ENCODE peak calls at places on chromosomes 2 and 18, in seven cellular contexts. One of them, this sample, is unnamed.
A peak's percentile ranks its signal among the peaks of the same experiment; 100 is the strongest.

GRCh38 chr2:222774941-222775340 is 85.9 kb upstream of the ACSL3 start:
- DNase-seq in stimulated activated CD4-positive, alpha-beta T cell treated with anti-CD3 and anti-CD28 coated beads, Interleukin-2, amount 100 ng/mL, for 48 hours: no peak
- DNase-seq in EL: peak; percentile 71
- DNase-seq in GM23338: peak; percentile 21
- DNase-seq in activated effector memory CD4-positive, alpha-beta T cell treated with anti-CD3 and anti-CD28 coated beads, Interleukin-2, amount 50 U/mL, for 16 hours: no peak
- DNase-seq in astrocyte of the spinal cord: no peak
- DNase-seq in naive thymus-derived CD4-positive, alpha-beta T cell: no peak
- DNase-seq in this sample: no peak

GRCh38 chr18:39205565-39205964 is 1640.0 kb upstream of the CELF4 start:
- DNase-seq in stimulated activated CD4-positive, alpha-beta T cell treated with anti-CD3 and anti-CD28 coated beads, Interleukin-2, amount 100 ng/mL, for 48 hours: no peak
- DNase-seq in EL: no peak
- DNase-seq in GM23338: no peak
- DNase-seq in activated effector memory CD4-positive, alpha-beta T cell treated with anti-CD3 and anti-CD28 coated beads, Interleukin-2, amount 50 U/mL, for 16 hours: no peak
- DNase-seq in astrocyte of the spinal cord: no peak
- DNase-seq in naive thymus-derived CD4-positive, alpha-beta T cell: no peak
- DNase-seq in this sample: no peak

GRCh38 chr2:150485114-150485870 is 2.2 kb downstream of the RND3 start:
- DNase-seq in stimulated activated CD4-positive, alpha-beta T cell treated with anti-CD3 and anti-CD28 coated beads, Interleukin-2, amount 100 ng/mL, for 48 hours: no peak
- DNase-seq in EL: peak; percentile 65
- DNase-seq in GM23338: peak; percentile 72
- DNase-seq in activated effector memory CD4-positive, alpha-beta T cell treated with anti-CD3 and anti-CD28 coated beads, Interleukin-2, amount 50 U/mL, for 16 hours: no peak
- DNase-seq in astrocyte of the spinal cord: peak; percentile 79
- DNase-seq in naive thymus-derived CD4-positive, alpha-beta T cell: no peak
- DNase-seq in this sample: peak; percentile 85

GRCh38 chr18:1751249-1751648 is 820.1 kb downstream of the METTL4 start:
- DNase-seq in stimulated activated CD4-positive, alpha-beta T cell treated with anti-CD3 and anti-CD28 coated beads, Interleukin-2, amount 100 ng/mL, for 48 hours: no peak
- DNase-seq in EL: no peak
- DNase-seq in GM23338: no peak
- DNase-seq in activated effector memory CD4-positive, alpha-beta T cell treated with anti-CD3 and anti-CD28 coated beads, Interleukin-2, amount 50 U/mL, for 16 hours: no peak
- DNase-seq in astrocyte of the spinal cord: no peak
- DNase-seq in naive thymus-derived CD4-positive, alpha-beta T cell: no peak
- DNase-seq in this sample: no peak

GRCh38 chr2:159711562-159712193 is 628 bp upstream of the MARCHF7 start:
- DNase-seq in stimulated activated CD4-positive, alpha-beta T cell treated with anti-CD3 and anti-CD28 coated beads, Interleukin-2, amount 100 ng/mL, for 48 hours: no peak
- DNase-seq in EL: no peak
- DNase-seq in GM23338: no peak
- DNase-seq in activated effector memory CD4-positive, alpha-beta T cell treated with anti-CD3 and anti-CD28 coated beads, Interleukin-2, amount 50 U/mL, for 16 hours: no peak
- DNase-seq in astrocyte of the spinal cord: no peak
- DNase-seq in naive thymus-derived CD4-positive, alpha-beta T cell: no peak
- DNase-seq in this sample: no peak

GRCh38 chr18:4639628-4640310 is 184.7 kb upstream of the DLGAP1 start:
- DNase-seq in stimulated activated CD4-positive, alpha-beta T cell treated with anti-CD3 and anti-CD28 coated beads, Interleukin-2, amount 100 ng/mL, for 48 hours: no peak
- DNase-seq in EL: no peak
- DNase-seq in GM23338: no peak
- DNase-seq in activated effector memory CD4-positive, alpha-beta T cell treated with anti-CD3 and anti-CD28 coated beads, Interleukin-2, amount 50 U/mL, for 16 hours: no peak
- DNase-seq in astrocyte of the spinal cord: no peak
- DNase-seq in naive thymus-derived CD4-positive, alpha-beta T cell: no peak
- DNase-seq in this sample: peak; percentile 7

GRCh38 chr2:15808221-15808574 is 132.2 kb upstream of the MYCN start:
- DNase-seq in stimulated activated CD4-positive, alpha-beta T cell treated with anti-CD3 and anti-CD28 coated beads, Interleukin-2, amount 100 ng/mL, for 48 hours: no peak
- DNase-seq in EL: no peak
- DNase-seq in GM23338: peak; percentile 74
- DNase-seq in activated effector memory CD4-positive, alpha-beta T cell treated with anti-CD3 and anti-CD28 coated beads, Interleukin-2, amount 50 U/mL, for 16 hours: no peak
- DNase-seq in astrocyte of the spinal cord: peak; percentile 33
- DNase-seq in naive thymus-derived CD4-positive, alpha-beta T cell: no peak
- DNase-seq in this sample: peak; percentile 10

GRCh38 chr2:149365826-149366583 is 35.6 kb downstream of the LYPD6 start:
- DNase-seq in stimulated activated CD4-positive, alpha-beta T cell treated with anti-CD3 and anti-CD28 coated beads, Interleukin-2, amount 100 ng/mL, for 48 hours: no peak
- DNase-seq in EL: peak; percentile 71
- DNase-seq in GM23338: no peak
- DNase-seq in activated effector memory CD4-positive, alpha-beta T cell treated with anti-CD3 and anti-CD28 coated beads, Interleukin-2, amount 50 U/mL, for 16 hours: no peak
- DNase-seq in astrocyte of the spinal cord: peak; percentile 5
- DNase-seq in naive thymus-derived CD4-positive, alpha-beta T cell: no peak
- DNase-seq in this sample: no peak

GRCh38 chr2:231246171-231246842 is 47.9 kb downstream of the ARMC9 start:
- DNase-seq in stimulated activated CD4-positive, alpha-beta T cell treated with anti-CD3 and anti-CD28 coated beads, Interleukin-2, amount 100 ng/mL, for 48 hours: no peak
- DNase-seq in EL: no peak
- DNase-seq in GM23338: no peak
- DNase-seq in activated effector memory CD4-positive, alpha-beta T cell treated with anti-CD3 and anti-CD28 coated beads, Interleukin-2, amount 50 U/mL, for 16 hours: no peak
- DNase-seq in astrocyte of the spinal cord: no peak
- DNase-seq in naive thymus-derived CD4-positive, alpha-beta T cell: no peak
- DNase-seq in this sample: no peak

GRCh38 chr2:85605406-85606115 is 3.1 kb upstream of the TMEM150A start:
- DNase-seq in stimulated activated CD4-positive, alpha-beta T cell treated with anti-CD3 and anti-CD28 coated beads, Interleukin-2, amount 100 ng/mL, for 48 hours: no peak
- DNase-seq in EL: peak; percentile 84
- DNase-seq in GM23338: no peak
- DNase-seq in activated effector memory CD4-positive, alpha-beta T cell treated with anti-CD3 and anti-CD28 coated beads, Interleukin-2, amount 50 U/mL, for 16 hours: no peak
- DNase-seq in astrocyte of the spinal cord: peak; percentile 94
- DNase-seq in naive thymus-derived CD4-positive, alpha-beta T cell: no peak
- DNase-seq in this sample: peak; percentile 15

GRCh38 chr2:181607629-181608627 is 49.0 kb downstream of the CERKL start:
- DNase-seq in stimulated activated CD4-positive, alpha-beta T cell treated with anti-CD3 and anti-CD28 coated beads, Interleukin-2, amount 100 ng/mL, for 48 hours: no peak
- DNase-seq in EL: no peak
- DNase-seq in GM23338: no peak
- DNase-seq in activated effector memory CD4-positive, alpha-beta T cell treated with anti-CD3 and anti-CD28 coated beads, Interleukin-2, amount 50 U/mL, for 16 hours: no peak
- DNase-seq in astrocyte of the spinal cord: no peak
- DNase-seq in naive thymus-derived CD4-positive, alpha-beta T cell: no peak
- DNase-seq in this sample: no peak

GRCh38 chr18:23918395-23919032 is 96.0 kb upstream of the TTC39C start:
- DNase-seq in stimulated activated CD4-positive, alpha-beta T cell treated with anti-CD3 and anti-CD28 coated beads, Interleukin-2, amount 100 ng/mL, for 48 hours: peak; percentile 83
- DNase-seq in EL: peak; percentile 70
- DNase-seq in GM23338: peak; percentile 95
- DNase-seq in activated effector memory CD4-positive, alpha-beta T cell treated with anti-CD3 and anti-CD28 coated beads, Interleukin-2, amount 50 U/mL, for 16 hours: peak; percentile 91
- DNase-seq in astrocyte of the spinal cord: peak; percentile 57
- DNase-seq in naive thymus-derived CD4-positive, alpha-beta T cell: peak; percentile 58
- DNase-seq in this sample: peak; percentile 34

GRCh38 chr2:10245661-10246060 is 57.0 kb upstream of the HPCAL1 start:
- DNase-seq in stimulated activated CD4-positive, alpha-beta T cell treated with anti-CD3 and anti-CD28 coated beads, Interleukin-2, amount 100 ng/mL, for 48 hours: no peak
- DNase-seq in EL: no peak
- DNase-seq in GM23338: no peak
- DNase-seq in activated effector memory CD4-positive, alpha-beta T cell treated with anti-CD3 and anti-CD28 coated beads, Interleukin-2, amount 50 U/mL, for 16 hours: no peak
- DNase-seq in astrocyte of the spinal cord: no peak
- DNase-seq in naive thymus-derived CD4-positive, alpha-beta T cell: no peak
- DNase-seq in this sample: no peak